ENCODE peak calls at places on chromosomes 2 and 18, in six cellular contexts. W, E, U, R, D and I are unnamed samples.
A peak's percentile ranks its signal among the peaks of the same experiment; 100 is the strongest.

GRCh38 chr2:74138952-74139323 is 8.8 kb downstream of the BOLA3 start:
- DNase-seq in W (no peak), E (no peak), U (no peak), R (no peak), D (no peak), I (no peak)

GRCh38 chr2:101467306-101467705 is 7.6 kb downstream of the RFX8 start:
- DNase-seq in W (no peak), E (no peak), U (peak; percentile 42), R (peak; percentile 31), D (no peak), I (no peak)

GRCh38 chr2:191854385-191855372 is 7.8 kb upstream of the CAVIN2 start:
- DNase-seq in W (no peak), E (no peak), U (no peak), R (peak; percentile 58), D (no peak), I (no peak)

GRCh38 chr2:98703738-98704137 is 27.2 kb downstream of the MGAT4A start:
- DNase-seq in W (no peak), E (no peak), U (no peak), R (no peak), D (no peak), I (no peak)

GRCh38 chr18:9742588-9743131 is 34.6 kb downstream of the RAB31 start:
- DNase-seq in W (no peak), E (no peak), U (peak; percentile 36), R (peak; percentile 82), D (peak; percentile 37), I (no peak)

GRCh38 chr2:54606393-54606973 is 117.0 kb upstream of the EML6 start:
- DNase-seq in W (peak; percentile 40), E (no peak), U (no peak), R (no peak), D (no peak), I (no peak)

GRCh38 chr2:218884519-218884918 is 3.9 kb downstream of the WNT10A start:
- DNase-seq in W (no peak), E (no peak), U (no peak), R (no peak), D (no peak), I (no peak)

GRCh38 chr18:61194726-61195125 is 138.5 kb upstream of the CDH20 start:
- DNase-seq in W (no peak), E (no peak), U (no peak), R (no peak), D (no peak), I (no peak)

GRCh38 chr2:119751706-119752105 is 8.0 kb upstream of the PTPN4 start:
- DNase-seq in W (no peak), E (no peak), U (peak; percentile 11), R (no peak), D (no peak), I (no peak)

GRCh38 chr2:49050265-49050664 is 104.0 kb downstream of the FSHR start:
- DNase-seq in W (no peak), E (no peak), U (no peak), R (no peak), D (no peak), I (no peak)

GRCh38 chr2:643334-643733 is 33.9 kb downstream of the TMEM18 start:
- DNase-seq in W (no peak), E (peak; percentile 15), U (no peak), R (no peak), D (no peak), I (no peak)

GRCh38 chr18:42113529-42114191 is 158.6 kb downstream of the PIK3C3 start:
- DNase-seq in W (peak; percentile 3), E (no peak), U (peak; percentile 39), R (peak; percentile 3), D (no peak), I (no peak)

GRCh38 chr2:241237949-241238371 is 49.5 kb downstream of the ANO7 start:
- DNase-seq in W (no peak), E (no peak), U (no peak), R (no peak), D (no peak), I (no peak)

GRCh38 chr2:4715065-4715464 is 977.1 kb upstream of the SOX11 start:
- DNase-seq in W (no peak), E (no peak), U (no peak), R (no peak), D (no peak), I (no peak)

GRCh38 chr18:76465630-76466409 is 29.2 kb downstream of the ZNF516 start:
- DNase-seq in W (no peak), E (no peak), U (no peak), R (no peak), D (no peak), I (no peak)

GRCh38 chr2:201696151-201696659 is 2.2 kb downstream of the MPP4 start:
- DNase-seq in W (no peak), E (no peak), U (peak; percentile 96), R (peak; percentile 66), D (no peak), I (no peak)

GRCh38 chr18:66682855-66683322 is 79.0 kb upstream of the CDH19 start:
- DNase-seq in W (no peak), E (no peak), U (no peak), R (no peak), D (no peak), I (no peak)

GRCh38 chr2:37585982-37586621 is 85.3 kb downstream of the CDC42EP3 start:
- DNase-seq in W (peak; percentile 71), E (no peak), U (peak; percentile 93), R (peak; percentile 74), D (peak; percentile 22), I (peak; percentile 76)

DNA sequence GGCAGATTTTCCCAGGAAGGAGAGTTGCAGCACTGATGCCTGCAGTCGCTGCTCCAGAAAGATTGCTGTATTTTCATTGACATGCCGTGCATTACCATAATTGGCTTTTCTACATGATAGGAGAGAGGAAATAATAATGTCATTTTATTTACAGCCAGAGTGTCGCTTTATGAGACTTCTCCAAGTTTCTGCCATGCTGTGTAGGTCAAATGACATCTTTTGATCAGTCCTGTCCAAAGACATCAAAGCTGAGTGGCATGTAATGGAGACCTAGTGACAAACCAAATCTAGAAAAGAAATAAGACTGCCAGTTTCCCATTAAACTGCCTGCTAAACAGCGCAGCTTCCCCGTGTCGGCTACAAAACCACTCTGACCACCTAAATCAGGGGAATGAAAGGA is 57.6 kb downstream of the TSHZ1 start:
- DNase-seq in W (no peak), E (no peak), U (no peak), R (no peak), D (no peak), I (no peak)
- H3K4me1 ChIP-seq in W (no peaks in the 10 kb centered on the region), E (no peaks in the 10 kb centered on the region), U (no peaks in the 10 kb centered on the region), R (no peaks in the 10 kb centered on the region), D (peaks cover 10% of the 10 kb centered on the region), I (no peaks in the 10 kb centered on the region)

GRCh38 chr2:68757081-68757480 is 22.5 kb downstream of the ARHGAP25 start:
- DNase-seq in W (no peak), E (no peak), U (no peak), R (no peak), D (no peak), I (no peak)
- H3K4me1 ChIP-seq in W (peaks cover 97% of the 10 kb centered on the region), E (no peaks in the 10 kb centered on the region), U (no peaks in the 10 kb centered on the region), R (peaks cover 8% of the 10 kb centered on the region), D (peaks cover 6% of the 10 kb centered on the region), I (no peaks in the 10 kb centered on the region)

GRCh38 chr2:127097471-127097765 is 9.5 kb downstream of the BIN1 start:
- DNase-seq in W (no peak), E (no peak), U (no peak), R (no peak), D (no peak), I (no peak)

GRCh38 chr2:127098711-127099110 is 8.2 kb downstream of the BIN1 start:
- DNase-seq in W (no peak), E (no peak), U (no peak), R (no peak), D (no peak), I (no peak)

GRCh38 chr2:127096280-127096679 is 10.7 kb downstream of the BIN1 start:
- DNase-seq in W (no peak), E (peak; percentile 39), U (no peak), R (no peak), D (no peak), I (no peak)

GRCh38 chr2:127096718-127097470 is 10.1 kb downstream of the BIN1 start:
- DNase-seq in W (no peak), E (peak; percentile 51), U (no peak), R (no peak), D (no peak), I (no peak)

DNA sequence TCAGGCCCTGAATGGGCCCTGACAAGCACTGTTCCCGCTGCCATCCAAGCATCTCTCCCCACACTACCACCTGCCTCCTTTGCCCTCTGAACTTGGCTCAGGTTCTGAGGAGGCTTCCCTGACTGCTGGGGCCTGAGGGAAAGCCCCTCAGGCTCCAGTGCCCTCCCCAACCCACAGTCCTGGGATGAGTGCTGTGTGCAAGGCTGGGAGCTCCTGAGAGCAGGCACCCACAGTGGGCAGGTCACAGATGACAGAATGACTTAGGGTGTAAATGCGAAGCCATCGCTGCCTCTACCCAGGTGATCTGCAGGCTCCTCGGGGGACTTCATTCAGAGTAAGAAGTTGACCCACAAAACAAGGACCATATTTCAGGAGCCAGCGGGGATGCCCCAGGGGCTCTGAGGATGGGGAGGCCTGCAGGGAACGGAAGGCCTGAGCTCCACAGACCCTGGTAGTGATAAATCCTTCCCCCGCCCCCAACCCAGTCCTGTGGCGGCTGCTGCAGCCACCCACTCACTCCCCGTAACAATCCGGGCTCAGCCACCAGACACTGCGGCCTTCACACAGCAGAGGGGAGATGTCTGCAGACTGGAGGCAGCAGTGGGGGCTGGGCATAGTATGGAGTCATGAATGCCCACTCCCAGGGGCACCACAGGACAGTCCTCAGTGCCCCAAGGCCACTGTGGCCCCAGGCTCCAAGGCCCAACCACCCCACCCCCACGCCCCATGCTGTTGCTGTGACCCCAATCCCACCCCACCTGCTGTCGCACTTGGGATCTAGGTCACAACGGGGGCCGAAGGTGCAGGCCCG is 8.9 kb downstream of the BIN1 start:
- DNase-seq in W (no peak), E (peak; percentile 50), U (no peak), R (no peak), D (no peak), I (no peak)
- H3K4me1 ChIP-seq in W (no peaks in the 10 kb centered on the region), E (no peaks in the 10 kb centered on the region), U (peaks cover 26% of the 10 kb centered on the region), R (peaks cover 32% of the 10 kb centered on the region), D (peaks cover 12% of the 10 kb centered on the region), I (no peaks in the 10 kb centered on the region)

DNA sequence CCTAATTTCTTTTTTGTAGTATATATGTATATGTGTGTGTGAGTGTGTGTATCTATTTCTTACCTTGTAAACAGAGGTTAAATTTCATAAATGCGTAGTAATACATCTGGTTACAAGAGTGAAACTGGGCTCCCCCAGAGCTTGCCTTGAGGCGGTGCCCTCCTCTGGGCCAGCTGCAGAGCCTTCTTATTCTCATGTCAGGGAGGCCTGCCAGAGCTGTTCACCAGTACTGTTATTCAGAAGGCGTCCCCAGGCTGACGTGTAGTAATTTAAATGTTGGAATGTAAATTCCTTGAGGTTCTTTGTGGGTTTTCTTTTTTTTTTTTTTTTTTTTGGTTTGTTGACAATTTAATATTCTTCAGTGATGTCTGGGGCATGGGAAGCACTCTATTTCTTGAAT is 11.2 kb downstream of the COPS8 start:
- DNase-seq in W (no peak), E (no peak), U (peak; percentile 77), R (peak; percentile 60), D (no peak), I (no peak)
- H3K4me1 ChIP-seq in W (no peaks in the 10 kb centered on the region), E (no peaks in the 10 kb centered on the region), U (peaks cover 16% of the 10 kb centered on the region), R (peaks cover 44% of the 10 kb centered on the region), D (peaks cover 6% of the 10 kb centered on the region), I (no peaks in the 10 kb centered on the region)